ENCODE peak calls at places on chromosomes 6 and 20, in ten cellular contexts. I is stomach; R is ovary; F is GM23248; G is A549; H is left ventricle myocardium inferior; A is effector memory CD4-positive, alpha-beta T cell; Z is HCT116; V is vagina; E is cardiac muscle cell. M is an unnamed sample.

GRCh38 chr6:83429857-83430605 is 820 bp downstream of the ME1 start:
- DNase-seq in R (peak; percentile 14), H (no peak), Z (peak; percentile 46), V (no peak), E (peak; percentile 60), A (no peak), I (peak; percentile 32), G (peak; percentile 57), F (peak; percentile 53), M (no peak)

GRCh38 chr6:36160147-36160760 is 29.9 kb downstream of the MAPK13 start:
- DNase-seq in H (no peak), A (no peak), Z (no peak), E (no peak), R (no peak), G (no peak), V (no peak), F (peak; percentile 19), I (no peak), M (no peak)

GRCh38 chr20:52958206-52958605 is 14.0 kb upstream of the TSHZ2 start:
- DNase-seq in H (no peak), V (no peak), R (no peak), Z (no peak), I (no peak), G (no peak), E (no peak), F (peak; percentile 48), A (no peak), M (no peak)

GRCh38 chr6:140806431-140806830 is 1326.3 kb upstream of the GJE1 start:
- DNase-seq in E (no peak), I (no peak), R (no peak), V (no peak), H (no peak), G (no peak), Z (no peak), A (no peak), F (no peak), M (no peak)

GRCh38 chr20:54176610-54177009 is 2.8 kb upstream of the CYP24A1 start:
- DNase-seq in E (no peak), V (no peak), G (no peak), F (peak; percentile 51), R (no peak), H (no peak), Z (no peak), I (no peak), A (no peak), M (no peak)

GRCh38 chr20:62778601-62779416 is 17.5 kb upstream of the MRGBP start:
- DNase-seq in I (no peak), Z (no peak), R (no peak), H (no peak), G (no peak), E (no peak), A (no peak), F (no peak), V (no peak), M (no peak)

GRCh38 chr6:71419954-71420692 is 131.5 kb downstream of the OGFRL1 start:
- DNase-seq in E (peak; percentile 79), R (peak; percentile 25), V (no peak), H (peak; percentile 72), Z (no peak), I (peak; percentile 61), F (peak; percentile 65), G (no peak), A (no peak), M (peak; percentile 69)

GRCh38 chr20:61991476-61991875 is 74.2 kb downstream of the TAF4 start:
- DNase-seq in Z (no peak), V (no peak), H (no peak), A (no peak), F (peak; percentile 14), I (no peak), G (peak; percentile 42), E (no peak), R (no peak), M (no peak)

GRCh38 chr6:30855429-30856069 is 28.8 kb upstream of the DDR1 start:
- DNase-seq in V (no peak), F (no peak), A (no peak), R (no peak), H (no peak), E (no peak), G (no peak), I (no peak), Z (no peak), M (no peak)

GRCh38 chr6:15327271-15327670 is 81.4 kb downstream of the JARID2 start:
- DNase-seq in E (no peak), H (no peak), Z (peak; percentile 10), V (no peak), G (peak; percentile 42), F (no peak), I (peak; percentile 44), R (no peak), A (no peak), M (no peak)

GRCh38 chr20:21698494-21699215 is 6.8 kb upstream of the PAX1 start:
- DNase-seq in I (no peak), G (no peak), V (peak; percentile 55), F (no peak), H (no peak), A (no peak), Z (no peak), E (no peak), R (no peak), M (no peak)

GRCh38 chr6:79421001-79421411 is 116.2 kb downstream of the LCA5 start:
- DNase-seq in V (no peak), Z (no peak), G (no peak), I (no peak), R (no peak), H (no peak), A (no peak), F (peak; percentile 57), E (no peak), M (no peak)

GRCh38 chr20:38883081-38883980 is 42.9 kb upstream of the FAM83D start:
- DNase-seq in Z (no peak), I (no peak), F (peak; percentile 27), E (no peak), H (no peak), V (no peak), A (no peak), R (no peak), G (no peak), M (peak; percentile 73)

GRCh38 chr6:130129781-130130246 is 92.9 kb downstream of the SAMD3 start:
- DNase-seq in R (no peak), F (no peak), H (no peak), G (no peak), I (no peak), V (no peak), A (no peak), Z (no peak), E (no peak), M (no peak)

GRCh38 chr6:93567164-93567563 is 147.8 kb upstream of the EPHA7 start:
- DNase-seq in I (no peak), R (no peak), F (no peak), V (no peak), Z (no peak), A (no peak), G (no peak), H (no peak), E (no peak), M (no peak)

GRCh38 chr6:79614326-79615285 is 16.5 kb upstream of the SH3BGRL2 start:
- DNase-seq in R (no peak), I (no peak), F (no peak), H (no peak), G (no peak), V (no peak), A (no peak), E (peak; percentile 52), Z (no peak), M (no peak)

GRCh38 chr6:126422912-126423311 is 83.0 kb downstream of the CENPW start:
- DNase-seq in G (no peak), I (no peak), F (no peak), E (no peak), H (no peak), Z (no peak), R (no peak), V (no peak), A (no peak), M (no peak)

GRCh38 chr6:159578629-159579028 is 114.4 kb downstream of the SOD2 start:
- DNase-seq in Z (no peak), R (no peak), I (no peak), A (no peak), E (no peak), F (no peak), G (peak; percentile 10), V (no peak), H (no peak), M (no peak)
- H3K9me3 ChIP-seq in Z (no peaks in the 10 kb centered on the region), R (no peaks in the 10 kb centered on the region), I (no peaks in the 10 kb centered on the region), A (no peaks in the 10 kb centered on the region), E (no peaks in the 10 kb centered on the region), F (no peaks in the 10 kb centered on the region), G (no peaks in the 10 kb centered on the region), V (no peaks in the 10 kb centered on the region), H (no peaks in the 10 kb centered on the region), M (no peaks in the 10 kb centered on the region)

GRCh38 chr6:167295495-167296292 is 4.6 kb downstream of the UNC93A start:
- DNase-seq in I (no peak), G (no peak), R (no peak), E (no peak), Z (no peak), F (no peak), V (no peak), H (no peak), A (no peak), M (no peak)
- H3K9me3 ChIP-seq in I (no peaks in the 10 kb centered on the region), G (no peaks in the 10 kb centered on the region), R (no peaks in the 10 kb centered on the region), E (no peaks in the 10 kb centered on the region), Z (no peaks in the 10 kb centered on the region), F (no peaks in the 10 kb centered on the region), V (no peaks in the 10 kb centered on the region), H (peaks cover 6% of the 10 kb centered on the region), A (no peaks in the 10 kb centered on the region), M (peaks cover 2% of the 10 kb centered on the region)

DNA sequence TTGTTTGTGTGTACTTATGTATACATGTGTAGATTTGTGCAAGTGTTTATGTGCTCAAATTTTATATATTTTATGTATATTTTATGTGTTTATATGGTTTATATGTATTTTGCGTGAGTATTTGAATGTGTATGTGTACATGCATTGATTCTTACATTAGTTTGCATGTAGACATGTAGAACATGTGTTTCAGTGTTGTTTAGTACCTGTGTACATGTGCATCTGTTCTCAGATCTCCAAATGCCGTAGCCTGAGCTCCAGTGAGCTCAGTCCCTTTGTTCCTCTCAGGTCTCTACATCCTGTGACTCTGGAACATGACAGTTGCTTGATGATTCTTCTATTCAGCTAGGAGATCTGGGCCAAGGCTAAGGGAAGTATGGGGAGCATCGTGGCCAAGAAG is 4.5 kb upstream of the DEFB119 start:
- DNase-seq in R (no peak), H (no peak), I (no peak), V (no peak), A (no peak), Z (no peak), G (no peak), F (no peak), E (no peak), M (no peak)
- H3K9me3 ChIP-seq in R (no peaks in the 10 kb centered on the region), H (no peaks in the 10 kb centered on the region), I (no peaks in the 10 kb centered on the region), V (no peaks in the 10 kb centered on the region), A (no peaks in the 10 kb centered on the region), Z (no peaks in the 10 kb centered on the region), G (no peaks in the 10 kb centered on the region), F (no peaks in the 10 kb centered on the region), E (no peaks in the 10 kb centered on the region), M (no peaks in the 10 kb centered on the region)

DNA sequence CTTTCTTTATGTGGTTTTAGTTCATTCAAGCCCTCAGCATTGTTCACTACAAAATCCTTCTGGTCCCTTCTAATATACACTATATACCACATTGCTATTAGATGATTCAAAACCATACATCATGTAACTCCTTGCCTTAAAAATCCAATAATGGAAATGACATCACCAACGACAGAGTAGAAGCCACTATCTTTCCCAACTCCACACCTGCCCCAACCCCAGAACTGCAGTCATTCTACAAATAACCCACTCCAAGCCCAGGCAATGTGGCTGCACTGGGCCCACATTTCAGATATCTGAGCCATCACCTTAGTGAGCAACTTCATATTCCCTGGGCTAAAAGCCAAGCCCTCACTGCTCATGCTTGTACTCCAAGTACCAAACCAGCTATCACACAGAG is 22.6 kb upstream of the RUNX2 start:
- DNase-seq in E (no peak), V (no peak), R (no peak), I (no peak), Z (no peak), A (no peak), G (no peak), H (no peak), F (no peak), M (no peak)
- H3K9me3 ChIP-seq in E (no peaks in the 10 kb centered on the region), V (no peaks in the 10 kb centered on the region), R (no peaks in the 10 kb centered on the region), I (peaks cover 10% of the 10 kb centered on the region), Z (no peaks in the 10 kb centered on the region), A (no peaks in the 10 kb centered on the region), G (no peaks in the 10 kb centered on the region), H (peaks cover 17% of the 10 kb centered on the region), F (no peaks in the 10 kb centered on the region), M (no peaks in the 10 kb centered on the region)

M was measured in right cardiac atrium.